ENCODE peak calls at places on chromosomes 2 and 18, in five cellular contexts. One of them, this sample, is unnamed.

GRCh38 chr2:45688479-45689298 is 37.2 kb downstream of the PRKCE start:
- DNase-seq in cardiac muscle cell: no peak
- DNase-seq in foreskin fibroblast: no peak
- DNase-seq in adrenal gland: no peak
- DNase-seq in heart right ventricle: no peak
- DNase-seq in this sample: peak

GRCh38 chr2:97988722-97989121 is 7.0 kb downstream of the TMEM131 start:
- DNase-seq in cardiac muscle cell: no peak
- DNase-seq in foreskin fibroblast: no peak
- DNase-seq in adrenal gland: no peak
- DNase-seq in heart right ventricle: no peak
- DNase-seq in this sample: no peak

GRCh38 chr18:49560277-49561126 is 1.4 kb upstream of the LIPG start:
- DNase-seq in cardiac muscle cell: no peak
- DNase-seq in foreskin fibroblast: peak
- DNase-seq in adrenal gland: no peak
- DNase-seq in heart right ventricle: no peak
- DNase-seq in this sample: no peak

GRCh38 chr2:127961729-127962128 is 66.1 kb downstream of the SAP130 start:
- DNase-seq in cardiac muscle cell: peak
- DNase-seq in foreskin fibroblast: no peak
- DNase-seq in adrenal gland: no peak
- DNase-seq in heart right ventricle: peak
- DNase-seq in this sample: no peak

GRCh38 chr2:44934521-44934961 is 7.0 kb upstream of the SIX3 start:
- DNase-seq in cardiac muscle cell: no peak
- DNase-seq in foreskin fibroblast: no peak
- DNase-seq in adrenal gland: no peak
- DNase-seq in heart right ventricle: no peak
- DNase-seq in this sample: no peak

GRCh38 chr2:215498411-215498810 is 62.5 kb upstream of the FN1 start:
- DNase-seq in cardiac muscle cell: no peak
- DNase-seq in foreskin fibroblast: no peak
- DNase-seq in adrenal gland: no peak
- DNase-seq in heart right ventricle: no peak
- DNase-seq in this sample: peak

GRCh38 chr2:213043566-213043965 is 107.8 kb downstream of the IKZF2 start:
- DNase-seq in cardiac muscle cell: no peak
- DNase-seq in foreskin fibroblast: no peak
- DNase-seq in adrenal gland: no peak
- DNase-seq in heart right ventricle: no peak
- DNase-seq in this sample: no peak

GRCh38 chr18:46917108-46917807 is at the start of the genes KATNAL2 and PIAS2:
- DNase-seq in cardiac muscle cell: peak
- DNase-seq in foreskin fibroblast: peak
- DNase-seq in adrenal gland: peak
- DNase-seq in heart right ventricle: peak
- DNase-seq in this sample: no peak

GRCh38 chr18:33579147-33579867 is 1.3 kb downstream of the ASXL3 start:
- DNase-seq in cardiac muscle cell: peak
- DNase-seq in foreskin fibroblast: peak
- DNase-seq in adrenal gland: no peak
- DNase-seq in heart right ventricle: no peak
- DNase-seq in this sample: no peak

GRCh38 chr18:9757851-9758587 is 49.9 kb downstream of the RAB31 start:
- DNase-seq in cardiac muscle cell: no peak
- DNase-seq in foreskin fibroblast: peak
- DNase-seq in adrenal gland: peak
- DNase-seq in heart right ventricle: no peak
- DNase-seq in this sample: peak

GRCh38 chr2:191114403-191114886 is 36.3 kb downstream of the STAT4 start:
- DNase-seq in cardiac muscle cell: no peak
- DNase-seq in foreskin fibroblast: peak
- DNase-seq in adrenal gland: no peak
- DNase-seq in heart right ventricle: no peak
- DNase-seq in this sample: no peak

GRCh38 chr18:47772374-47773248 is 157.8 kb downstream of the SMAD2 start:
- DNase-seq in cardiac muscle cell: peak
- DNase-seq in foreskin fibroblast: peak
- DNase-seq in adrenal gland: peak
- DNase-seq in heart right ventricle: peak
- DNase-seq in this sample: peak

GRCh38 chr2:1593371-1594205 is 150.7 kb downstream of the PXDN start:
- DNase-seq in cardiac muscle cell: peak
- DNase-seq in foreskin fibroblast: peak
- DNase-seq in adrenal gland: no peak
- DNase-seq in heart right ventricle: peak
- DNase-seq in this sample: peak

GRCh38 chr2:198545411-198545810 is 741.0 kb downstream of the PLCL1 start:
- DNase-seq in cardiac muscle cell: no peak
- DNase-seq in foreskin fibroblast: no peak
- DNase-seq in adrenal gland: no peak
- DNase-seq in heart right ventricle: no peak
- DNase-seq in this sample: no peak

GRCh38 chr2:181311841-181312240 is 145.3 kb upstream of the ITGA4 start:
- DNase-seq in cardiac muscle cell: no peak
- DNase-seq in foreskin fibroblast: no peak
- DNase-seq in adrenal gland: no peak
- DNase-seq in heart right ventricle: no peak
- DNase-seq in this sample: no peak

GRCh38 chr2:36031476-36031875 is 324.1 kb upstream of the CRIM1 start:
- DNase-seq in cardiac muscle cell: no peak
- DNase-seq in foreskin fibroblast: no peak
- DNase-seq in adrenal gland: no peak
- DNase-seq in heart right ventricle: no peak
- DNase-seq in this sample: no peak

GRCh38 chr2:59858540-59858939 is 694.9 kb downstream of the BCL11A start:
- DNase-seq in cardiac muscle cell: no peak
- DNase-seq in foreskin fibroblast: no peak
- DNase-seq in adrenal gland: no peak
- DNase-seq in heart right ventricle: no peak
- DNase-seq in this sample: no peak

GRCh38 chr2:237171895-237172294 is 86.2 kb downstream of the COPS8 start:
- DNase-seq in cardiac muscle cell: no peak
- DNase-seq in foreskin fibroblast: no peak
- DNase-seq in adrenal gland: no peak
- DNase-seq in heart right ventricle: no peak
- DNase-seq in this sample: no peak

GRCh38 chr2:221724631-221725203 is 152.6 kb upstream of the EPHA4 start:
- DNase-seq in cardiac muscle cell: no peak
- DNase-seq in foreskin fibroblast: no peak
- DNase-seq in adrenal gland: no peak
- DNase-seq in heart right ventricle: no peak
- DNase-seq in this sample: no peak

GRCh38 chr2:27811768-27812167 is 40.2 kb downstream of the MRPL33 start:
- DNase-seq in cardiac muscle cell: no peak
- DNase-seq in foreskin fibroblast: peak
- DNase-seq in adrenal gland: no peak
- DNase-seq in heart right ventricle: no peak
- DNase-seq in this sample: no peak

GRCh38 chr2:84906108-84906899 is 848 bp downstream of the TMSB10 start:
- DNase-seq in cardiac muscle cell: peak
- DNase-seq in foreskin fibroblast: peak
- DNase-seq in adrenal gland: peak
- DNase-seq in heart right ventricle: peak
- DNase-seq in this sample: no peak

GRCh38 chr18:79588636-79589481 is 90.7 kb upstream of the CTDP1 start:
- DNase-seq in cardiac muscle cell: peak
- DNase-seq in foreskin fibroblast: peak
- DNase-seq in adrenal gland: peak
- DNase-seq in heart right ventricle: peak
- DNase-seq in this sample: peak

GRCh38 chr2:150591901-150592300 is 104.4 kb upstream of the RND3 start:
- DNase-seq in cardiac muscle cell: no peak
- DNase-seq in foreskin fibroblast: peak
- DNase-seq in adrenal gland: no peak
- DNase-seq in heart right ventricle: no peak
- DNase-seq in this sample: no peak

GRCh38 chr2:121234791-121235190 is 50.2 kb downstream of the TFCP2L1 start:
- DNase-seq in cardiac muscle cell: no peak
- DNase-seq in foreskin fibroblast: no peak
- DNase-seq in adrenal gland: no peak
- DNase-seq in heart right ventricle: no peak
- DNase-seq in this sample: no peak

GRCh38 chr18:61917870-61918269 is 25.1 kb upstream of the RNF152 start:
- DNase-seq in cardiac muscle cell: no peak
- DNase-seq in foreskin fibroblast: no peak
- DNase-seq in adrenal gland: no peak
- DNase-seq in heart right ventricle: no peak
- DNase-seq in this sample: no peak

GRCh38 chr2:201779996-201780673 is 598 bp downstream of the ALS2 start:
- DNase-seq in cardiac muscle cell: no peak
- DNase-seq in foreskin fibroblast: peak
- DNase-seq in adrenal gland: no peak
- DNase-seq in heart right ventricle: no peak
- DNase-seq in this sample: no peak

GRCh38 chr18:10565835-10566234 is 40.0 kb downstream of the NAPG start:
- DNase-seq in cardiac muscle cell: no peak
- DNase-seq in foreskin fibroblast: peak
- DNase-seq in adrenal gland: no peak
- DNase-seq in heart right ventricle: no peak
- DNase-seq in this sample: no peak

GRCh38 chr2:127072970-127073369 is 34.0 kb downstream of the BIN1 start:
- DNase-seq in cardiac muscle cell: no peak
- DNase-seq in foreskin fibroblast: peak
- DNase-seq in adrenal gland: no peak
- DNase-seq in heart right ventricle: no peak
- DNase-seq in this sample: no peak

GRCh38 chr18:7572837-7573236 is 5.7 kb downstream of the PTPRM start:
- DNase-seq in cardiac muscle cell: no peak
- DNase-seq in foreskin fibroblast: peak
- DNase-seq in adrenal gland: no peak
- DNase-seq in heart right ventricle: no peak
- DNase-seq in this sample: no peak

GRCh38 chr2:20677301-20678176 is 10.6 kb downstream of the GDF7 start:
- DNase-seq in cardiac muscle cell: no peak
- DNase-seq in foreskin fibroblast: no peak
- DNase-seq in adrenal gland: no peak
- DNase-seq in heart right ventricle: no peak
- DNase-seq in this sample: no peak

GRCh38 chr2:230684222-230685164 is 28.1 kb upstream of the CAB39 start:
- DNase-seq in cardiac muscle cell: no peak
- DNase-seq in foreskin fibroblast: peak
- DNase-seq in adrenal gland: no peak
- DNase-seq in heart right ventricle: no peak
- DNase-seq in this sample: no peak

GRCh38 chr2:75592888-75593287 is 32.1 kb upstream of the EVA1A start:
- DNase-seq in cardiac muscle cell: no peak
- DNase-seq in foreskin fibroblast: no peak
- DNase-seq in adrenal gland: no peak
- DNase-seq in heart right ventricle: no peak
- DNase-seq in this sample: no peak

GRCh38 chr2:11833601-11834000 is 87.2 kb downstream of the LPIN1 start:
- DNase-seq in cardiac muscle cell: no peak
- DNase-seq in foreskin fibroblast: peak
- DNase-seq in adrenal gland: no peak
- DNase-seq in heart right ventricle: no peak
- DNase-seq in this sample: peak

DNA sequence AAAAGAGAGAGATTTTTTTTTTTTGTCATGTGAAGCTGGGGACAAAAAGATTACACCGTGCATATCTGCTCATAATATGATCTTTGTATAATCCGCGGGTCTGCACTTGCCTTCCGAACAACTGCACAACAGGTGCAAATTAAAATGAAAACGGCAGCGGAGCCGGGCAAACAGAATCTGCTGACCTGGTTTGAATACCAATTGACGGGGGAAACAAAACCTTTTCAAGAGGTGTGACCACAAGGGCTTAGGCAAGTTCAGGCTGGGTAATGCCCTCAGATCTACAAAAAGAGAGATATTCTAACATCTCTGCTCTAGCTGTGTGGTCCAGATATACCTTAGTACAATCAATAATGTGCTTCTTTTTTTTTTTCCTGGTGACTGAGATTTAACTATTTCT is 88.5 kb downstream of the ZEB2 start:
- DNase-seq in cardiac muscle cell: peak
- DNase-seq in foreskin fibroblast: no peak
- DNase-seq in adrenal gland: no peak
- DNase-seq in heart right ventricle: no peak
- DNase-seq in this sample: no peak
- TF ChIP-seq CTCF in cardiac muscle cell: no peak
- TF ChIP-seq CTCF in foreskin fibroblast: no peak
- TF ChIP-seq CTCF in adrenal gland: no peak
- TF ChIP-seq CTCF in heart right ventricle: no peak
- TF ChIP-seq CTCF in this sample: no peak

DNA sequence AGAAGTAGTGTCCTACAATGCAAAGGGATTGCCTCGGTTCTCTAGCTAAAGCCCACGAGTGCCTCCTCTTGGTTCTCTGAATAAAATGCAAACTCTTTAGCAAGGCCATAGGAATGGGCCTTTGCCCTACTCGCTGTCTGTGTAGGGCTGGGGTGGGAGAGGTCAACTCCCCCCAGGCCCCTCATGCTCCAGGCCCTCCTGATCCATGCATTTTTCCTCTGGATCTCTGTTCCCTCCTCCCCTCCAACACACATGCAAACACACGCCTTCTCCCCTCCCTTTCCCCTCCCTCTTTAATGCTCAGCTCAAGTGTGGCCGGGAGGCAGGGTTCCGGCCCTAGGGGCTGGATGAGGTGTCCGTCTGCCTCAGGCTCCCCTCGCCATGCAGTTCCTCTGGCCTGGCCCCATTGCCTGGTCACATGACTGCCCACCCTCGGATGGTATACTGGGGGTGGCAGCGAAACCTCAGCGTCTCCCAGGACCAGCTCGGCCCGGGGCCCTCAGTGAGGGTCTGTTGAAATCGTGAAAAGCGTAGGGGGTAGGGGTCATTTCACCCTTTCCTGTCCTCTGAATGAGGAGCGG is 14.9 kb upstream of the KLF11 start:
- DNase-seq in cardiac muscle cell: no peak
- DNase-seq in foreskin fibroblast: no peak
- DNase-seq in adrenal gland: no peak
- DNase-seq in heart right ventricle: no peak
- DNase-seq in this sample: no peak
- H3K4me3 ChIP-seq in cardiac muscle cell: no peak
- H3K4me3 ChIP-seq in foreskin fibroblast: no peak
- H3K4me3 ChIP-seq in adrenal gland: no peak
- H3K4me3 ChIP-seq in heart right ventricle: no peak
- H3K4me3 ChIP-seq in this sample: no peak

GRCh38 chr2:464562-465309 is 176.8 kb upstream of the ALKAL2 start:
- DNase-seq in cardiac muscle cell: no peak
- DNase-seq in foreskin fibroblast: no peak
- DNase-seq in adrenal gland: no peak
- DNase-seq in heart right ventricle: no peak
- DNase-seq in this sample: no peak
- TF ChIP-seq CTCF in cardiac muscle cell: no peak
- TF ChIP-seq CTCF in foreskin fibroblast: no peak
- TF ChIP-seq CTCF in adrenal gland: no peak
- TF ChIP-seq CTCF in heart right ventricle: no peak
- TF ChIP-seq CTCF in this sample: no peak

GRCh38 chr2:9210030-9210429 is 3.4 kb downstream of the ASAP2 start:
- DNase-seq in cardiac muscle cell: no peak
- DNase-seq in foreskin fibroblast: no peak
- DNase-seq in adrenal gland: no peak
- DNase-seq in heart right ventricle: no peak
- DNase-seq in this sample: no peak
- H3K4me3 ChIP-seq in cardiac muscle cell: no peak
- H3K4me3 ChIP-seq in foreskin fibroblast: no peak
- H3K4me3 ChIP-seq in adrenal gland: no peak
- H3K4me3 ChIP-seq in heart right ventricle: no peak
- H3K4me3 ChIP-seq in this sample: no peak

This sample was measured in astrocyte of the cerebellum.